ENCODE peak calls at places on chromosomes 16 and 17, in six cellular contexts. E is ovary; L is CD4-positive, CD25-positive, alpha-beta regulatory T cell; N is AG04450; H is endothelial cell of umbilical vein; P is cardiac fibroblast. J is an unnamed sample.

GRCh38 chr16:5504028-5504758 is 406.6 kb upstream of the EEF2KMT start:
- DNase-seq in E (no peak), L (no peak), N (no peak), H (no peak), P (no peak), J (no peak)

GRCh38 chr16:87723224-87723619 is 42.6 kb downstream of the KLHDC4 start:
- DNase-seq in E (no peak), L (no peak), N (peak; percentile 84), H (peak; percentile 88), P (peak; percentile 55), J (peak; percentile 77)

GRCh38 chr16:8849411-8850011 is 19.3 kb downstream of the CARHSP1 start:
- DNase-seq in E (no peak), L (no peak), N (no peak), H (no peak), P (peak; percentile 85), J (peak; percentile 80)

GRCh38 chr17:21296097-21297025 is 11.8 kb downstream of the MAP2K3 start:
- DNase-seq in E (no peak), L (no peak), N (no peak), H (no peak), P (peak; percentile 15), J (no peak)

GRCh38 chr16:8458481-8458880 is 131.8 kb downstream of the TMEM114 start:
- DNase-seq in E (no peak), L (no peak), N (no peak), H (no peak), P (no peak), J (no peak)

GRCh38 chr16:55907661-55908060 is 32.5 kb upstream of the CES5A start:
- DNase-seq in E (no peak), L (no peak), N (no peak), H (no peak), P (no peak), J (no peak)

GRCh38 chr16:85514601-85515318 is 98.4 kb upstream of the GSE1 start:
- DNase-seq in E (peak; percentile 79), L (no peak), N (peak; percentile 86), H (no peak), P (peak; percentile 91), J (peak; percentile 90)

GRCh38 chr16:88548131-88548874 is 21.9 kb upstream of the ZC3H18 start:
- DNase-seq in E (no peak), L (no peak), N (no peak), H (no peak), P (no peak), J (no peak)

GRCh38 chr17:28811594-28812135 is 30.9 kb downstream of the FAM222B start:
- DNase-seq in E (no peak), L (peak; percentile 31), N (no peak), H (peak; percentile 74), P (peak; percentile 30), J (peak; percentile 34)

GRCh38 chr16:22141746-22142145 is 20.6 kb upstream of the SDR42E2 start:
- DNase-seq in E (no peak), L (no peak), N (no peak), H (peak; percentile 6), P (peak; percentile 55), J (peak; percentile 15)

GRCh38 chr17:1442187-1442586 is 13.8 kb downstream of the CRK start:
- DNase-seq in E (no peak), L (no peak), N (no peak), H (no peak), P (no peak), J (no peak)

DNA sequence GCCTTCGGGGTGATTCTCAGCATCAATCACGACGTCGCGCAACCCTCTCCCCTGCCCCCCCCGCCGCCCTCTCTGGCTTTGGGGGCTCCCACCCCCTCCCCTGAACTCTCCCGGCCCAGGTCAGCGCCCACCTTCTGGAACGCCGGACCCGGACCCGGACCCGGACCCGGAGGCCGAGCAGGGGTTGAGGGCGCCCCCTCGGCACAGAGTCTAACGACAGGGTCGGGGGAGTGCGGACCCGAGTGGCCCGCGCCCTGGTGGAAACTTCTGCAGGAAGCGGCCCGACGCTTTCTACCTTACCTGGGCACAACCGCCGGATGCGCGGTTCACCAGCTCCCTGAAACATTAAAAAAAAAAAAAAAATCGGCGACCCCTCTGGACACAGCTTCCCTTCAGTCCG is 16.2 kb downstream of the SALL1 start:
- DNase-seq in E (no peak), L (no peak), N (no peak), H (no peak), P (no peak), J (no peak)
- H3K4me3 ChIP-seq in E (no peak overlapping the region), L (no peak overlapping the region), N (no peak overlapping the region), H (no peak overlapping the region), P (no peak overlapping the region), J (no peak overlapping the region)

DNA sequence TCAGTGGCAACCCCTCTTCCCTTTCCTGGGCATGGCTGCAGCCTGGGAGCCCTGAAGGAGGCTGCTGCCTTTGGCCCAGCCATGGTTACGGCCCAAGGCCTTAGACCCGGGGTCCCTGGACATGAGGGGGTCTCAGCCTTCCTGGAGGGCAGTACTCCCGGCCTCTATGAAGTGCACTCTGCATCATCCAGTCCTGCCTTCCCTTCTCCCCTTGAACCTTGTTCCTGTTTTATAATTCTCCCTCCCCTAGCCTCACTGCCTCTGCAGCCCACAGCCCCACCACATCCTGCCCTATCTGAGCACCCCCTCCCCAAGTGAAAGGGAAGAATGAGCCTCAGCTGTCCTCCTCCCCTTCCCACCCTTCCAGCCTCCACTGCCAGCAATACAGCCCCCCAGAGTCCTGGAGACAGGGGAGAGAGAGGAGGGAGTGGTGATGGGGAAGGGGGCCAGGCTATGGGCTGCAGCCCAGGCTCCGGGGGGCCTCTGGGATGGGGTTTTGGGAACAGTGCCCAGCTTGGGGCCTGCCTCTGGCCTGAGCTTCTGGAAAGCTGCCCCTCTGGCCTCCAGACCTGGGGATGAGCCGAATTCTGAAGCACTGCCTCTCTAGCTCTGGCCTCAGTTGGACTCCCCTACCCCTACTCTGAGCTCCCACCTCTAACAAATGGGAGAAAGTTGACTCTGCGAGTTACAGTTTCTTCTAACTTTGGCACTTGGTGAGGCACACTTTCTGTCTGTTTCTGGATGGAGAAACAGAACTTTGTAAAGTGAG is 7.6 kb downstream of the CCR7 start:
- DNase-seq in E (peak; percentile 76), L (no peak), N (no peak), H (no peak), P (peak; percentile 2), J (no peak)
- H3K4me3 ChIP-seq in E (no peak overlapping the region), L (no peak overlapping the region), N (no peak overlapping the region), H (no peak overlapping the region), P (no peak overlapping the region), J (no peak overlapping the region)

GRCh38 chr16:89732918-89733242 is 11.5 kb downstream of the ZNF276 start:
- DNase-seq in E (no peak), L (no peak), N (no peak), H (no peak), P (no peak), J (no peak)
- H3K4me3 ChIP-seq in E (no peak overlapping the region), L (no peak overlapping the region), N (no peak overlapping the region), H (no peak overlapping the region), P (no peak overlapping the region), J (no peak overlapping the region)

DNA sequence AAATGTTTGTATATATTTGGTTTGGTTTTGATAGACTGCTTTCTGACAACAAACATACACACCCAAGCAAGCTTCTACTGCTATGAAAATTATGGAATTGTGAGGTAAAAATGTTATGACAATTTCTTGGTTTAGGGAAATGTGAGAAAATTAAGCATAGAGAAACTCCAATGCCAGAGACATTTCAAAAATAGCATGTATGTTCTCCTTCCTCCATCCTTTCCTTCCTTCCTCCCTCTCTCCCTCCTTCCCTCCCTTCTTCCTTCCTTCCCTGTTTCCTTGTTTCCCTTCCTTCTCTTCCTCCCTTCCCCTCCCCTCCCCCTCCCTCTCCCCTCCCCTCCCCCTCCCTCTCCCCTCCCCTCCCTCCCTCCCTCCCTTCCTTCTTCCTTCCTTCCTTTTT is 14.9 kb downstream of the KCNJ2 start:
- DNase-seq in E (no peak), L (no peak), N (no peak), H (no peak), P (no peak), J (no peak)
- H3K4me3 ChIP-seq in E (no peak overlapping the region), L (no peak overlapping the region), N (no peak overlapping the region), H (no peak overlapping the region), P (no peak overlapping the region), J (no peak overlapping the region)

J was measured in fibroblast of pulmonary artery.